ENCODE peak calls at places on chromosome X, in six cellular contexts. F is type B pancreatic cell, C is endothelial cell, M is NCI-H1105 treated with DMSO at 0.1 percent for 48 hours, X is mucosa of descending colon, H is IMR-90. V is an unnamed sample.

GRCh38 chrX:129576539-129576938 is 36.5 kb downstream of the OCRL start:
- DNase-seq in F (no peak), M (no peak), X (no peak), C (no peak), H (no peak), V (no peak)

GRCh38 chrX:152896450-152896849 is 1.4 kb upstream of the ZNF185 start:
- DNase-seq in C (no peak), H (no peak), F (no peak), X (no peak), M (no peak), V (no peak)

GRCh38 chrX:46341767-46342322 is 203.4 kb downstream of the ZNF674 start:
- DNase-seq in F (no peak), X (no peak), C (no peak), M (no peak), H (no peak), V (no peak)

GRCh38 chrX:69615323-69615722 is 590 bp upstream of the EDA start:
- DNase-seq in M (no peak), H (no peak), F (no peak), C (no peak), X (no peak), V (no peak)

GRCh38 chrX:37745354-37745753 is 34.5 kb upstream of the CYBB start:
- DNase-seq in C (peak), F (peak), H (peak), M (peak), X (peak), V (no peak)

GRCh38 chrX:150291014-150291413 is 72.1 kb upstream of the MAMLD1 start:
- DNase-seq in M (no peak), X (no peak), C (no peak), H (no peak), F (peak), V (no peak)

GRCh38 chrX:118383120-118383519 is 37.2 kb downstream of the WDR44 start:
- DNase-seq in M (no peak), X (no peak), F (no peak), H (no peak), C (no peak), V (no peak)

GRCh38 chrX:53768451-53769246 is 82.1 kb upstream of the HUWE1 start:
- DNase-seq in X (no peak), H (no peak), M (no peak), F (no peak), C (no peak), V (no peak)

GRCh38 chrX:68072016-68072415 is 361.3 kb downstream of the OPHN1 start:
- DNase-seq in M (no peak), F (no peak), H (peak), C (no peak), X (no peak), V (no peak)

GRCh38 chrX:85391879-85392238 is 12.4 kb upstream of the POF1B start:
- DNase-seq in X (no peak), H (no peak), M (no peak), F (no peak), C (no peak), V (no peak)

GRCh38 chrX:150770623-150771022 is 77.4 kb downstream of the MTMR1 start:
- DNase-seq in C (no peak), H (no peak), X (no peak), M (no peak), F (no peak), V (no peak)

GRCh38 chrX:72128881-72129280 is 2.8 kb downstream of the RTL5 start:
- DNase-seq in M (peak), H (no peak), C (peak), X (no peak), F (no peak), V (no peak)

GRCh38 chrX:24646745-24647182 is 383 bp downstream of the PCYT1B start:
- DNase-seq in M (peak), C (no peak), F (no peak), H (no peak), X (no peak), V (no peak)

GRCh38 chrX:133958997-133959688 is 26.3 kb downstream of the GPC3 start:
- DNase-seq in M (no peak), H (no peak), C (no peak), X (no peak), F (no peak), V (no peak)

GRCh38 chrX:130716822-130717405 is 186.1 kb downstream of the ENOX2 start:
- DNase-seq in X (no peak), H (no peak), M (peak), C (no peak), F (no peak), V (no peak)

GRCh38 chrX:134631404-134632346 is 26.6 kb downstream of the PLAC1 start:
- DNase-seq in C (no peak), H (peak), X (no peak), M (peak), F (no peak), V (no peak)

GRCh38 chrX:145623453-145623852 is 194.2 kb upstream of the SLITRK2 start:
- DNase-seq in F (no peak), M (no peak), C (no peak), X (no peak), H (no peak), V (no peak)

GRCh38 chrX:148416931-148417330 is 83.5 kb upstream of the AFF2 start:
- DNase-seq in X (no peak), F (no peak), M (no peak), C (no peak), H (no peak), V (no peak)

GRCh38 chrX:44143061-44143602 is 169.9 kb upstream of the NDP start:
- DNase-seq in X (no peak), F (no peak), M (no peak), H (no peak), C (no peak), V (no peak)

GRCh38 chrX:37462346-37462745 is 109.1 kb upstream of the LANCL3 start:
- DNase-seq in H (no peak), F (no peak), C (no peak), M (no peak), X (no peak), V (no peak)

GRCh38 chrX:3191186-3191585 is 149.9 kb downstream of the ARSF start:
- DNase-seq in H (peak), X (no peak), M (no peak), F (no peak), C (no peak), V (no peak)

GRCh38 chrX:110051559-110051958 is 48.6 kb downstream of the TMEM164 start:
- DNase-seq in H (peak), M (no peak), C (no peak), F (no peak), X (no peak), V (no peak)

GRCh38 chrX:82742351-82742750 is 765.7 kb upstream of the POU3F4 start:
- DNase-seq in C (no peak), X (no peak), H (no peak), M (no peak), F (no peak), V (no peak)

GRCh38 chrX:75781618-75782017 is 3.4 kb downstream of the MAGEE2 start:
- DNase-seq in C (no peak), H (no peak), M (peak), F (no peak), X (no peak), V (peak)

GRCh38 chrX:2385224-2385623 is 115.6 kb downstream of the DHRSX start:
- DNase-seq in M (no peak), F (no peak), C (no peak), X (no peak), H (peak), V (no peak)

GRCh38 chrX:21487832-21488231 is 113.6 kb downstream of the CNKSR2 start:
- DNase-seq in X (no peak), F (no peak), M (peak), H (peak), C (no peak), V (no peak)

GRCh38 chrX:47283015-47283771 is 50.4 kb downstream of the USP11 start:
- DNase-seq in X (no peak), C (no peak), M (peak), F (no peak), H (peak), V (no peak)

GRCh38 chrX:149819371-149819770 is 37.6 kb downstream of the MAGEA9 start:
- DNase-seq in H (no peak), F (no peak), C (no peak), X (no peak), M (no peak), V (no peak)

V was measured in cerebellar nuclear complex.